ENCODE peak calls at places on chromosome 7, in four cellular contexts. O is esophagus muscularis mucosa, Z is IMR-90, L is H1. M is an unnamed sample.
A peak's percentile ranks its signal among the peaks of the same experiment; 100 is the strongest.

GRCh38 chr7:111513566-111513965 is 48.7 kb downstream of the IMMP2L start:
- DNase-seq in O (no peak), Z (no peak), L (no peak), M (no peak)

GRCh38 chr7:5598769-5599371 is 175.2 kb upstream of the TNRC18 start:
- DNase-seq in O (no peak), Z (no peak), L (no peak), M (no peak)

GRCh38 chr7:108650487-108650886 is 80.8 kb downstream of the DNAJB9 start:
- DNase-seq in O (no peak), Z (peak; percentile 29), L (no peak), M (no peak)

GRCh38 chr7:100575206-100575631 is 1.5 kb upstream of the SAP25 start:
- DNase-seq in O (no peak), Z (no peak), L (no peak), M (peak; percentile 67)

GRCh38 chr7:100476903-100477870 is 1.8 kb downstream of the TSC22D4 start:
- DNase-seq in O (no peak), Z (no peak), L (no peak), M (peak; percentile 15)

GRCh38 chr7:106476751-106477150 is 184.2 kb downstream of the CCDC71L start:
- DNase-seq in O (no peak), Z (no peak), L (no peak), M (no peak)

GRCh38 chr7:20190588-20190987 is 26.6 kb downstream of the MACC1 start:
- DNase-seq in O (no peak), Z (no peak), L (no peak), M (no peak)

GRCh38 chr7:45328397-45329080 is 170.9 kb downstream of the RAMP3 start:
- DNase-seq in O (no peak), Z (no peak), L (no peak), M (no peak)

GRCh38 chr7:150307904-150308303 is 15.3 kb upstream of the LRRC61 start:
- DNase-seq in O (no peak), Z (no peak), L (no peak), M (no peak)

GRCh38 chr7:77456711-77457110 is 40.6 kb upstream of the GSAP start:
- DNase-seq in O (no peak), Z (peak; percentile 35), L (no peak), M (no peak)

GRCh38 chr7:158280467-158281154 is 307.0 kb downstream of the PTPRN2 start:
- DNase-seq in O (no peak), Z (no peak), L (no peak), M (no peak)
- H3K9me3 ChIP-seq in O (peaks cover 9% of the 10 kb centered on the region), Z (peaks cover 68% of the 10 kb centered on the region), L (peaks cover 5% of the 10 kb centered on the region), M (no peaks in the 10 kb centered on the region)

GRCh38 chr7:74587435-74588126 is 69.9 kb upstream of the GTF2I start:
- DNase-seq in O (peak; percentile 96), Z (peak; percentile 89), L (no peak), M (peak; percentile 98)
- TF ChIP-seq POLR2A in O (no peak), Z (no peak), L (no peak), M (peak; percentile 51)

GRCh38 chr7:157764193-157764592 is 427.4 kb downstream of the DNAJB6 start:
- DNase-seq in O (no peak), Z (no peak), L (no peak), M (no peak)

GRCh38 chr7:157766098-157766497 is 429.3 kb downstream of the DNAJB6 start:
- DNase-seq in O (no peak), Z (no peak), L (no peak), M (no peak)

GRCh38 chr7:157764946-157765537 is 428.2 kb downstream of the DNAJB6 start:
- DNase-seq in O (no peak), Z (no peak), L (no peak), M (no peak)

GRCh38 chr7:157762824-157763223 is 426.0 kb downstream of the DNAJB6 start:
- DNase-seq in O (no peak), Z (no peak), L (no peak), M (no peak)

GRCh38 chr7:157763279-157764000 is 426.6 kb downstream of the DNAJB6 start:
- DNase-seq in O (no peak), Z (no peak), L (no peak), M (no peak)
- H3K9me3 ChIP-seq in O (peaks cover 17% of the 10 kb centered on the region), Z (peaks cover 49% of the 10 kb centered on the region), L (peaks cover 11% of the 10 kb centered on the region), M (no peaks in the 10 kb centered on the region)

GRCh38 chr7:129498021-129498420 is 4.3 kb upstream of the SMKR1 start:
- DNase-seq in O (no peak), Z (no peak), L (no peak), M (no peak)

GRCh38 chr7:129503725-129504124 is 1.4 kb downstream of the SMKR1 start:
- DNase-seq in O (no peak), Z (no peak), L (no peak), M (no peak)

GRCh38 chr7:129499915-129500463 is 2.3 kb upstream of the SMKR1 start:
- DNase-seq in O (no peak), Z (no peak), L (no peak), M (no peak)

GRCh38 chr7:129502708-129503685 is 666 bp downstream of the SMKR1 start:
- DNase-seq in O (no peak), Z (no peak), L (no peak), M (peak; percentile 52)

GRCh38 chr7:129501760-129502707 is at the start of gene SMKR1:
- DNase-seq in O (no peak), Z (peak; percentile 23), L (no peak), M (peak; percentile 88)
- TF ChIP-seq POLR2A in O (no peak), Z (no peak), L (no peak), M (peak; percentile 32)

GRCh38 chr7:157664866-157665633 is 328.2 kb downstream of the DNAJB6 start:
- DNase-seq in O (no peak), Z (no peak), L (no peak), M (no peak)
- H3K9me3 ChIP-seq in O (no peaks in the 10 kb centered on the region), Z (peaks cover 67% of the 10 kb centered on the region), L (no peaks in the 10 kb centered on the region), M (no peaks in the 10 kb centered on the region)

GRCh38 chr7:159016591-159016990 is 128.1 kb downstream of the VIPR2 start:
- DNase-seq in O (no peak), Z (no peak), L (no peak), M (no peak)
- TF ChIP-seq POLR2A in O (no peak), Z (no peak), L (no peak), M (no peak)

DNA sequence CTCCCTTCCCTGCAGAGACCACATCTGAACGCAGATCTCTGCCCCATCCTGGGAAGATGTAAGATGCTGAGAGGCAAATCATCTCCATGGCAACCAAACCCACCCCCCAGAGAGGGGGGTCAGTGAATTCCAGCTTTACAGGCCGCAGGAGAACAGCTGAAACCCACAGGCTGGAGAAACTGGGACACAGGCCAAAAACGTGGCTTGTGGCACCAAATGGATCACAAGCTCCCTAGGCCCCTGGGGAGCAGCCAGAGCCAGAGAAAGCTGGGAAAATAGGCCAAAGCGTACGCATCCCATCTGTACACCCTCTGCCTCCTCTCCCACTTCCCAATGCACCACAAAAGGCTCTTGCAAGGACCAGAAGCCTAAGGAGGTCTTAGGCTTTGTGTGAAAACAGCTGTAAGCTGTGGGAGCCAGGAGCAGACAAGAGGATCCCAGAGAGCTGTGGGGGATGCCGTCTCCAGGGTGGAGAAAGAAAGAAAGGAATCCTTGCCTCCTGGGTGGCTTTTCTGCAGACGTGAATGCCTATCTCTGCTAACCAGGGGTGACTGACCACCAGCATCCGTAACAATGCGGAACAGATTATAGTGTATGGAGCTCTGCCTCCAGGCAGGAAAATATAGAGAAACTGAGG is 59.5 kb downstream of the TMEM130 start:
- DNase-seq in O (no peak), Z (no peak), L (no peak), M (no peak)
- H3K9me3 ChIP-seq in O (peaks cover 6% of the 10 kb centered on the region), Z (peaks cover 2% of the 10 kb centered on the region), L (peaks cover 9% of the 10 kb centered on the region), M (no peaks in the 10 kb centered on the region)

GRCh38 chr7:137328389-137329120 is 15.0 kb downstream of the PTN start:
- DNase-seq in O (no peak), Z (peak; percentile 53), L (no peak), M (no peak)

GRCh38 chr7:137325927-137326326 is 17.6 kb downstream of the PTN start:
- DNase-seq in O (no peak), Z (no peak), L (no peak), M (no peak)

GRCh38 chr7:137329411-137329810 is 14.1 kb downstream of the PTN start:
- DNase-seq in O (no peak), Z (peak; percentile 5), L (no peak), M (no peak)

GRCh38 chr7:137335814-137336213 is 7.7 kb downstream of the PTN start:
- DNase-seq in O (no peak), Z (peak; percentile 21), L (no peak), M (no peak)

DNA sequence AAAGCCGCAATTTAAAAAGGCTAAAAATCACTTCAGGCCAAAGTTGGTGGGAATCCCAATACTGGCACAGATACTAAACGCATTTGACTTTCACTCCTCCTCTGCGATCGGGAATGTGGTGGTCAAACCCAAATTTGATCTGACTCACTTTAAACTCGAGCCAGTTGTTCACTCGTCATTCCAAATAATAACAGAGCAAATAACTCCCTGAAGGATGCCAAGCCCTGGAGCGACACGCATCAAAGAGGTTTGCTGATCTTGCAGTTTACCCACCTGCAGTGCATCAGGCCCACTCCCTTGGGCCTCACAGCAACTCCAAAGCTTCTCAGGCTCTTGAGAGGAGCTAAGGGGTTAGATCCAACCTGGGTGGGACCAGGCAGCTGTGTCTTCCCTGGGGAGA is 12.2 kb downstream of the PTN start:
- DNase-seq in O (no peak), Z (peak; percentile 10), L (no peak), M (no peak)
- TF ChIP-seq POLR2A in O (no peak), Z (no peak), L (no peak), M (no peak)

M was measured in adrenal gland.